ENCODE peak calls at places on chromosome 21, in six cellular contexts. P is activated CD8-positive, alpha-beta memory T cell treated with anti-CD3 and anti-CD28 coated beads for 1 hour; H is nephron progenitor cell; S is T-helper 17 cell; X is left cardiac atrium; Y is renal cortical epithelial cell. B is an unnamed sample.

GRCh38 chr21:35483267-35483666 is 434.2 kb upstream of the RUNX1 start:
- DNase-seq in P (no peak), H (no peak), S (no peak), X (no peak), Y (no peak), B (no peak)

GRCh38 chr21:19256934-19257660 is 853.5 kb upstream of the TMPRSS15 start:
- DNase-seq in P (no peak), H (no peak), S (no peak), X (peak; percentile 21), Y (no peak), B (no peak)

GRCh38 chr21:26148071-26148470 is 22.5 kb downstream of the APP start:
- DNase-seq in P (no peak), H (peak; percentile 38), S (no peak), X (no peak), Y (peak; percentile 81), B (no peak)

GRCh38 chr21:38714998-38715397 is 90.7 kb upstream of the ETS2 start:
- DNase-seq in P (no peak), H (no peak), S (no peak), X (no peak), Y (no peak), B (no peak)

GRCh38 chr21:40269239-40269638 is 402.0 kb downstream of the PCP4 start:
- DNase-seq in P (no peak), H (no peak), S (no peak), X (no peak), Y (no peak), B (no peak)

GRCh38 chr21:29187939-29188338 is 57.5 kb downstream of the MAP3K7CL start:
- DNase-seq in P (no peak), H (no peak), S (no peak), X (peak; percentile 44), Y (peak; percentile 83), B (no peak)

GRCh38 chr21:32370971-32371766 is 21.6 kb downstream of the URB1 start:
- DNase-seq in P (no peak), H (no peak), S (no peak), X (no peak), Y (no peak), B (no peak)

GRCh38 chr21:42518216-42518615 is 4.6 kb downstream of the SLC37A1 start:
- DNase-seq in P (no peak), H (no peak), S (no peak), X (no peak), Y (peak; percentile 61), B (no peak)

B was measured in effector memory CD8-positive, alpha-beta T cell.